ENCODE peak calls at places on chromosomes 7 and 10, in six cellular contexts. Y, K, U, V, I and X are unnamed samples. For H3K4me1, the result is how much of the 10 kb centered on the place peaks cover.

GRCh38 chr7:140214075-140214684 is 37.4 kb upstream of the KDM7A start:
- DNase-seq in V (no peak), Y (no peak), I (peak), U (peak), K (peak), X (no peak)

GRCh38 chr7:155255071-155255470 is 42.6 kb upstream of the INSIG1 start:
- DNase-seq in I (no peak), V (no peak), K (no peak), U (no peak), Y (no peak), X (no peak)

GRCh38 chr7:22109761-22110160 is 164.1 kb upstream of the CDCA7L start:
- DNase-seq in K (peak), U (peak), I (peak), V (no peak), Y (peak), X (peak)

GRCh38 chr10:104033966-104034365 is 51.7 kb downstream of the COL17A1 start:
- DNase-seq in Y (no peak), K (no peak), I (no peak), U (no peak), V (no peak), X (no peak)

GRCh38 chr10:116972136-116972535 is 32.9 kb downstream of the SHTN1 start:
- DNase-seq in Y (no peak), U (no peak), I (no peak), V (no peak), K (no peak), X (no peak)

GRCh38 chr10:102714621-102715455 is at the start of gene SFXN2:
- DNase-seq in I (peak), Y (peak), K (peak), V (no peak), U (no peak), X (no peak)

GRCh38 chr10:62640386-62640785 is 164.1 kb upstream of the ADO start:
- DNase-seq in Y (no peak), U (no peak), V (no peak), K (no peak), I (no peak), X (no peak)

GRCh38 chr7:139232377-139232717 is 1.3 kb downstream of the UBN2 start:
- DNase-seq in U (no peak), Y (no peak), K (no peak), V (no peak), I (no peak), X (no peak)

GRCh38 chr7:150417239-150417638 is 33.2 kb upstream of the GIMAP8 start:
- DNase-seq in U (no peak), Y (no peak), I (no peak), V (no peak), K (no peak), X (no peak)

GRCh38 chr10:13969118-13969791 is 361.5 kb downstream of the FRMD4A start:
- DNase-seq in K (no peak), V (no peak), I (no peak), Y (no peak), U (no peak), X (peak)

GRCh38 chr10:115772606-115773005 is 500.4 kb downstream of the GFRA1 start:
- DNase-seq in Y (no peak), K (no peak), U (peak), V (no peak), I (peak), X (no peak)

GRCh38 chr7:85525661-85526060 is 338.8 kb upstream of the SEMA3D start:
- DNase-seq in V (no peak), K (no peak), I (no peak), Y (no peak), U (peak), X (no peak)

GRCh38 chr7:31764457-31764856 is 77.4 kb downstream of the PPP1R17 start:
- DNase-seq in V (no peak), I (no peak), K (no peak), U (no peak), Y (no peak), X (no peak)

GRCh38 chr10:86100581-86101061 is 266.0 kb downstream of the GRID1 start:
- DNase-seq in U (no peak), V (no peak), I (peak), Y (peak), K (no peak), X (peak)

GRCh38 chr7:139734395-139734794 is 43.4 kb downstream of the HIPK2 start:
- DNase-seq in Y (peak), I (peak), V (no peak), K (no peak), U (peak), X (peak)

GRCh38 chr7:100093925-100094486 is 5.2 kb downstream of the COPS6 start:
- DNase-seq in V (no peak), K (no peak), U (no peak), Y (no peak), I (no peak), X (no peak)

GRCh38 chr7:40315277-40315676 is 180.5 kb downstream of the SUGCT start:
- DNase-seq in U (no peak), K (no peak), I (no peak), V (no peak), Y (no peak), X (peak)

GRCh38 chr10:36578306-36578705 is 547.1 kb upstream of the ANKRD30A start:
- DNase-seq in V (no peak), Y (no peak), I (no peak), U (peak), K (no peak), X (no peak)

GRCh38 chr7:51108134-51108533 is 208.5 kb downstream of the COBL start:
- DNase-seq in U (no peak), I (no peak), K (no peak), V (no peak), Y (no peak), X (no peak)

GRCh38 chr7:102860351-102860811 is 52.4 kb upstream of the LRRC17 start:
- DNase-seq in V (no peak), U (peak), I (no peak), Y (peak), K (no peak), X (peak)

GRCh38 chr7:134813668-134814067 is 34.2 kb downstream of the CALD1 start:
- DNase-seq in Y (peak), I (peak), V (no peak), U (peak), K (no peak), X (no peak)

GRCh38 chr7:28018446-28018845 is 162.1 kb downstream of the JAZF1 start:
- DNase-seq in U (peak), I (no peak), V (no peak), K (no peak), Y (no peak), X (no peak)

GRCh38 chr10:103905441-103905840 is 12.5 kb downstream of the STN1 start:
- DNase-seq in K (no peak), V (no peak), I (no peak), Y (no peak), U (no peak), X (no peak)

GRCh38 chr7:74026406-74027123 is 1.4 kb upstream of the ELN start:
- DNase-seq in I (peak), Y (peak), K (peak), U (peak), V (no peak), X (peak)

GRCh38 chr7:227940-228339 is 35.6 kb downstream of the FAM20C start:
- DNase-seq in U (no peak), K (no peak), V (no peak), I (no peak), Y (no peak), X (no peak)

GRCh38 chr10:112842832-112843360 is 107.2 kb upstream of the TCF7L2 start:
- DNase-seq in K (no peak), V (no peak), I (peak), U (peak), Y (no peak), X (peak)

GRCh38 chr7:156616269-156617202 is 24.0 kb upstream of the RNF32 start:
- DNase-seq in I (no peak), Y (peak), U (peak), K (no peak), V (no peak), X (no peak)

GRCh38 chr10:15067154-15067553 is 21.4 kb downstream of the ACBD7 start:
- DNase-seq in V (no peak), Y (no peak), U (no peak), I (no peak), K (no peak), X (no peak)

GRCh38 chr7:117384693-117385092 is 42.6 kb downstream of the ASZ1 start:
- DNase-seq in U (peak), V (no peak), K (no peak), Y (no peak), I (no peak), X (no peak)

GRCh38 chr7:65910237-65910636 is 37.4 kb downstream of the VKORC1L1 start:
- DNase-seq in Y (no peak), I (no peak), U (peak), K (no peak), V (no peak), X (no peak)

GRCh38 chr10:74047871-74048270 is 50.0 kb downstream of the VCL start:
- DNase-seq in K (no peak), I (no peak), V (no peak), Y (no peak), U (peak), X (no peak)

GRCh38 chr7:44219371-44220045 is 18.7 kb downstream of the YKT6 start:
- DNase-seq in V (no peak), K (peak), I (no peak), Y (no peak), U (no peak), X (no peak)

GRCh38 chr10:35103887-35104286 is 13.7 kb upstream of the CUL2 start:
- DNase-seq in U (peak), Y (no peak), K (no peak), I (no peak), V (no peak), X (no peak)

GRCh38 chr7:36154255-36155212 is 1.5 kb downstream of the EEPD1 start:
- DNase-seq in K (peak), Y (peak), U (no peak), I (no peak), V (no peak), X (no peak)

GRCh38 chr7:82839555-82839954 is 323.1 kb downstream of the PCLO start:
- DNase-seq in Y (no peak), V (no peak), U (no peak), I (no peak), K (no peak), X (no peak)

GRCh38 chr7:8881916-8882315 is 448.5 kb downstream of the NXPH1 start:
- DNase-seq in V (no peak), Y (no peak), I (no peak), U (no peak), K (no peak), X (no peak)

GRCh38 chr10:100895346-100895745 is 17.4 kb upstream of the SLF2 start:
- DNase-seq in I (no peak), U (no peak), V (no peak), K (no peak), Y (no peak), X (no peak)

GRCh38 chr7:51350195-51350896 is 33.7 kb upstream of the COBL start:
- DNase-seq in V (no peak), Y (peak), K (no peak), U (peak), I (no peak), X (peak)

GRCh38 chr7:127588697-127589482 is 679 bp downstream of the ARF5 start:
- DNase-seq in I (peak), V (no peak), Y (peak), U (peak), K (peak), X (peak)

GRCh38 chr10:110498087-110498981 is 627 bp downstream of the DUSP5 start:
- DNase-seq in V (no peak), Y (peak), I (peak), U (peak), K (peak), X (peak)

GRCh38 chr7:1231214-1232102 is 1.2 kb upstream of the UNCX start:
- DNase-seq in K (no peak), V (no peak), Y (no peak), I (no peak), U (no peak), X (no peak)
- H3K4me1 ChIP-seq in K (under half), V (under half), Y (under half), I (under half), U (under half), X (under half)

GRCh38 chr10:17178006-17178405 is 23.5 kb downstream of the TRDMT1 start:
- DNase-seq in Y (no peak), V (no peak), I (no peak), K (no peak), U (no peak), X (no peak)
- H3K4me1 ChIP-seq in Y (under half), V (under half), I (under half), K (under half), U (under half), X (under half)

DNA sequence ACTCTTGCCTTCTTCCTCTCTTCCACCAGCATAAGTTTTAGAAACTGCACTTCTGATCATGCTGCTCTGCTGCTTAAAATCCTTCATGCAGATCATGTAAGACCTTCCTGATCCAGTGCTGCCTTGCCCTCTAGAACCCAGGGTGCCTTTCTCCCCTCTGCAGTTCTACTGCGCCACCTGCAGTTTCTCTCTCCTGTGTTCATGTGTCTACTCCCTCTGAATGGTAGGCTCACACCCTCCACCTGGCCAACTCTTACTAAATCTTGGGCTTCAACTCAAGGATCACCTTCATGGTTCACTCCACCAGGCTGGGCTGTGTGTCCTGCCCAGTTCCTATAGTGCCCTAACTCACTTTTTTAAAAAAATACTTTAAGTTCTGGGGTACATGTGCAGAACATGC is 174.6 kb upstream of the ITGB1 start:
- DNase-seq in I (no peak), K (no peak), V (no peak), Y (no peak), U (no peak), X (peak)
- H3K4me1 ChIP-seq in I (under half), K (under half), V (under half), Y (under half), U (under half), X (under half)

DNA sequence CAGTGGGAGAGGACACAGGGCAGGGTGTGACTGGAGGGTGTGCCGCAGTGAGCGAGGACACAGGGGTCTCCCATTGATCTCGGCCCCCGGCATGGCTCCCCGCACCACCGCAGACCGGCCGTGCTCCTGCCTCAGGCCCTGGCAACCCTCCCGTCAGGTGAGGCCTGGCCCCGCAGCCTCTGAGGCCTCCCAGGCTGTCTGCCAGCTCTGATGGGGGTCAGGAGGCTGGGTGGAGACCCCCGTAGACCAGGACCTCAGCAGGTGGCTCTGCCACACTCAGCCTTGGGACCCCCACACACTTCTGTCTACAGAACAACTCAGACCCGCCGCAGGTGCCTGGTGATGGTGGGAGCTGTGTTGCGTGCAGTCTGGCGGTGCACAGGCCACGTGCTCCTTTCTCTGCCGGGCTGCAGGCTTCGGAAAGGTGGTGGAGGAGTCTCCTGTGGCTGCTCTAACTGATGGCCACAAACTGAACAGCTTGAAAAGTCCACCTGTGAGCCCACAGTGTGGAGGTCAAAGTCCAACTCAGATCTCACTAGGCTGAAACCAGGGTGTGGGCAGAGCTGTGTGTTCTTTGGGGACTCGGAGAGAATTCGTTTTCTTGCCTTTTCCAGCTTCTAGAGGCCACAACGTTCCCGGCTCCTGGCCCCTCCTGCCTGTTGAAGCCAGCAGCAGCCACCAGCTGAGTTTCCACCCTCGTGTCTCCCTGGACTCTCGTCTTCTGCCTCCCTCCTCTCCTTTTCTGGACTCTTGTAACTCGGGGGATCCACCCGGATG is 62.4 kb downstream of the PWWP2B start:
- DNase-seq in V (no peak), Y (peak), U (no peak), K (peak), I (no peak), X (no peak)
- H3K4me1 ChIP-seq in V (under half), Y (under half), U (under half), K (under half), I (under half), X (under half)

GRCh38 chr10:97713351-97713827 is at the start of gene MARVELD1:
- DNase-seq in U (peak), I (no peak), Y (peak), K (peak), V (no peak), X (peak)

GRCh38 chr10:97708976-97709745 is 4.4 kb upstream of the MARVELD1 start:
- DNase-seq in K (peak), U (peak), Y (peak), I (peak), V (no peak), X (peak)

GRCh38 chr10:97709746-97710078 is 3.8 kb upstream of the MARVELD1 start:
- DNase-seq in U (no peak), K (no peak), V (no peak), I (no peak), Y (no peak), X (no peak)

GRCh38 chr10:97713828-97714400 is 384 bp downstream of the MARVELD1 start:
- DNase-seq in V (peak), K (peak), I (peak), U (peak), Y (peak), X (peak)

DNA sequence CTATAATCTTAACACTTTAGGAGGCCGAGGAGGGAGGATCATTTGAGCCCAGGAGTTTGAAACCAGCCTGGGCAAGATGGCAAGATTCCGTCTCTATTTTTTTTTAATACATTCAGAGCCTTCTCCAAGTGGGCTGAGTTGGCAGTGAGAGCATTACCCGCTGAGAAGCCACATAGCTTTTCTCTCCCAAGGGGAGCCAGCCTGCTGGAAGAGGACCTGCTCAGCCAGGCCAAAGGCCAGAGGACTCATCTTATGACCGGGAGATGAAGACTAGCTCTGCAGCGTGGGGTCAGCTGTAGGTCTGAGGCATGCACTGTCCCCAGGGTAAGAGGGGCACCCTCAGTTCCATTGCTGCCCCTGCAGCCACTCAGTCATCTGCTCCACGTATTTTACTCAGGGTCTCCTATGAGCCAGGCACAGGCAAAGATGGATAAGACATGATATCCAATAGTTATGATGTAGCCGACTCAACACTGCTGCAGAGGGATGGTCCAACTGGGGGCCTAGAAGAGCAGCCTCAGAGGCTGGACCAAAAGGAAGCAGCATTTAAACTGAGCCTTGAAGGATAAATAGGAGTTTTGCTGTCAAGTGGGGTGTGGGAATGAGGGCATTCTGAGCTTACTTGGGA is 1.8 kb upstream of the MARVELD1 start:
- DNase-seq in V (no peak), U (no peak), I (no peak), K (no peak), Y (no peak), X (no peak)
- H3K4me1 ChIP-seq in V (under half), U (under half), I (under half), K (under half), Y (under half), X (under half)